ENCODE peak calls at places on chromosomes 3 and 15, in ten cellular contexts. Z, T, E, A, W, B, P, R, O and N are unnamed samples. For H3K4me1, the result is how much of the 10 kb centered on the place peaks cover.

GRCh38 chr3:196207159-196207832 is 3.9 kb downstream of the ZDHHC19 start:
- DNase-seq in T (no peak), B (no peak), P (no peak), Z (peak), A (peak), R (no peak), O (no peak), W (no peak), E (no peak), N (no peak)

GRCh38 chr3:142808103-142808917 is 80.6 kb downstream of the PCOLCE2 start:
- DNase-seq in A (no peak), Z (no peak), W (peak), B (no peak), R (peak), E (no peak), T (no peak), P (no peak), O (no peak), N (no peak)

GRCh38 chr3:15044311-15044710 is 20.8 kb downstream of the MRPS25 start:
- DNase-seq in A (no peak), E (no peak), T (no peak), O (no peak), W (no peak), P (no peak), Z (no peak), B (no peak), R (no peak), N (no peak)

GRCh38 chr15:50210462-50211264 is 28.7 kb downstream of the SLC27A2 start:
- DNase-seq in B (peak), Z (no peak), P (no peak), E (no peak), W (no peak), T (peak), O (peak), A (peak), R (no peak), N (no peak)

GRCh38 chr3:172040976-172041963 is 1.9 kb downstream of the FNDC3B start:
- DNase-seq in A (peak), W (peak), Z (no peak), T (peak), R (peak), B (peak), E (no peak), O (peak), P (no peak), N (no peak)

GRCh38 chr3:114496874-114497273 is 203.0 kb downstream of the TIGIT start:
- DNase-seq in W (peak), P (no peak), O (peak), T (no peak), R (peak), Z (no peak), E (no peak), A (no peak), B (no peak), N (no peak)

GRCh38 chr15:39969871-39970270 is 36.0 kb downstream of the EIF2AK4 start:
- DNase-seq in P (no peak), Z (no peak), E (no peak), A (no peak), R (peak), T (peak), W (peak), O (peak), B (peak), N (peak)

GRCh38 chr3:119637679-119638525 is 22.5 kb downstream of the POPDC2 start:
- DNase-seq in Z (no peak), T (no peak), B (no peak), O (no peak), P (no peak), W (peak), A (no peak), R (peak), E (no peak), N (no peak)

GRCh38 chr3:164023480-164023879 is 1054.8 kb downstream of the SI start:
- DNase-seq in A (no peak), W (no peak), P (no peak), B (no peak), O (no peak), Z (no peak), R (no peak), T (no peak), E (no peak), N (no peak)

GRCh38 chr3:4580346-4581019 is 87.3 kb downstream of the ITPR1 start:
- DNase-seq in B (no peak), A (no peak), R (no peak), E (peak), T (no peak), Z (no peak), W (no peak), O (no peak), P (no peak), N (no peak)

GRCh38 chr3:190593075-190593474 is 79.2 kb downstream of the IL1RAP start:
- DNase-seq in Z (no peak), O (no peak), T (no peak), R (no peak), P (no peak), A (no peak), E (no peak), W (no peak), B (no peak), N (no peak)

GRCh38 chr15:40313531-40314398 is 6.0 kb upstream of the PLCB2 start:
- DNase-seq in A (no peak), P (no peak), R (no peak), O (peak), Z (no peak), T (peak), W (peak), E (no peak), B (peak), N (peak)

GRCh38 chr15:42152196-42152920 is 4.1 kb downstream of the PLA2G4F start:
- DNase-seq in E (no peak), A (no peak), P (no peak), O (no peak), W (peak), B (peak), R (no peak), T (peak), Z (no peak), N (peak)

GRCh38 chr3:42652611-42653302 is 740 bp upstream of the ZBTB47 start:
- DNase-seq in W (peak), O (peak), P (no peak), B (peak), T (peak), R (peak), Z (no peak), A (no peak), E (peak), N (peak)

GRCh38 chr3:194485876-194486539 is 794 bp downstream of the ATP13A3 start:
- DNase-seq in A (peak), R (no peak), E (no peak), P (peak), O (peak), Z (peak), B (peak), T (peak), W (peak), N (no peak)

GRCh38 chr3:101143002-101143401 is 149.8 kb upstream of the ABI3BP start:
- DNase-seq in W (no peak), R (no peak), T (no peak), A (no peak), B (no peak), E (no peak), Z (no peak), P (no peak), O (no peak), N (no peak)

GRCh38 chr15:64466408-64467116 is 6.2 kb downstream of the ZNF609 start:
- DNase-seq in O (no peak), R (no peak), A (peak), W (no peak), B (no peak), Z (no peak), E (no peak), P (no peak), T (no peak), N (no peak)

GRCh38 chr15:64460737-64461576 is 579 bp downstream of the ZNF609 start:
- DNase-seq in W (peak), T (peak), E (peak), Z (no peak), A (peak), B (no peak), P (peak), O (peak), R (peak), N (peak)

GRCh38 chr15:64461577-64462162 is 1.3 kb downstream of the ZNF609 start:
- DNase-seq in T (peak), O (peak), B (peak), R (peak), P (peak), Z (no peak), A (peak), W (peak), E (peak), N (peak)

GRCh38 chr15:64462492-64462891 is 2.1 kb downstream of the ZNF609 start:
- DNase-seq in W (no peak), B (no peak), E (no peak), P (no peak), A (no peak), Z (no peak), O (no peak), T (no peak), R (no peak), N (no peak)

DNA sequence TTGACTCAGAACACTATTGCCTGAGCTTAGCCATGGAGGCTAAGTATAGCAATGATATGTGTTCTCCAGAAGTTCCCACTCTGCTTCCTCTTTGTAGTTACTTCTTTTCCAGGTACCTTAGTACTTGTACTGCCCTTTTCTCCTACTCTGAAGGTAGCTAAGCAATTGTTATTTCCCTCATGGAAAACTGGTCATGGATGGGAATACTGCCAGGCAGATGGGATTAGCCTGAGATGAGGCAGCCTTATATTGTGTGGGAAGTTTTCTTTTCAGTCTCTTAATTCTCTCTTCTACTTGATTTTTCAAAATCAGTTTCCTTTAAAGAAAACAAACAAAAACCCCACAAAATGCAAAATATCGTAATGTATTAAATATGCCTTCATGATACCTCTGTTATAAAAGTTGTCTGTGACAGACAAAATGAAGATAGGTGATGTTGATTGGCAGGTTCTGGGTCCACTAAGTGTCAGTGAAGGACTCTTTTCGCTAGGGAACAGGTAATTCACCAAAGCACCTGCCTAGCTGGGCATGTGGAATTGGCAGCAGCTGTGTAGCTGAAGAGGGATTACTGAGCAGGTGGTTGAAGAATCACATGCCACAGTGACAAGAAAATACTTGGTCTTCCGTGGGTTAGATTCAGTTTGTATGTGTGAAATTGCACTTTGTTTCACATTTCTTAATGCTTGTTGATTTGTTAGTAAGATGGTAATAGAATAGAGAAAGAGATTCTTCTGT is 4.1 kb downstream of the ZNF609 start:
- DNase-seq in T (no peak), R (peak), P (no peak), O (peak), Z (no peak), W (peak), B (no peak), A (no peak), E (no peak), N (peak)
- H3K4me1 ChIP-seq in T (under half), R (under half), P (half or more), O (under half), Z (under half), W (under half), B (half or more), A (half or more), E (under half), N (under half)

GRCh38 chr3:112352720-112353119 is 19.8 kb downstream of the CD200 start:
- DNase-seq in B (no peak), E (no peak), A (no peak), P (no peak), O (no peak), R (no peak), T (no peak), Z (no peak), W (no peak), N (no peak)

GRCh38 chr3:112351823-112352222 is 18.9 kb downstream of the CD200 start:
- DNase-seq in A (no peak), B (no peak), Z (no peak), W (no peak), P (no peak), R (no peak), E (no peak), T (no peak), O (no peak), N (no peak)

GRCh38 chr3:112350181-112350825 is 17.3 kb downstream of the CD200 start:
- DNase-seq in R (no peak), A (no peak), P (no peak), T (no peak), B (no peak), O (no peak), E (no peak), Z (no peak), W (no peak), N (no peak)

GRCh38 chr3:112349557-112349956 is 16.6 kb downstream of the CD200 start:
- DNase-seq in Z (no peak), A (no peak), W (no peak), P (no peak), R (no peak), O (no peak), T (no peak), E (no peak), B (no peak), N (no peak)

GRCh38 chr3:112351036-112351435 is 18.1 kb downstream of the CD200 start:
- DNase-seq in T (no peak), E (no peak), P (no peak), A (peak), B (no peak), O (no peak), W (no peak), Z (no peak), R (no peak), N (no peak)
- H3K4me1 ChIP-seq in T (under half), E (under half), P (under half), A (half or more), B (under half), O (under half), W (under half), Z (under half), R (under half), N (under half)

GRCh38 chr3:23389089-23389488 is 186.0 kb downstream of the UBE2E2 start:
- DNase-seq in Z (no peak), R (no peak), O (peak), A (no peak), P (no peak), T (peak), E (peak), B (no peak), W (no peak), N (no peak)
- H3K4me1 ChIP-seq in Z (under half), R (under half), O (under half), A (under half), P (under half), T (under half), E (under half), B (under half), W (under half), N (under half)

DNA sequence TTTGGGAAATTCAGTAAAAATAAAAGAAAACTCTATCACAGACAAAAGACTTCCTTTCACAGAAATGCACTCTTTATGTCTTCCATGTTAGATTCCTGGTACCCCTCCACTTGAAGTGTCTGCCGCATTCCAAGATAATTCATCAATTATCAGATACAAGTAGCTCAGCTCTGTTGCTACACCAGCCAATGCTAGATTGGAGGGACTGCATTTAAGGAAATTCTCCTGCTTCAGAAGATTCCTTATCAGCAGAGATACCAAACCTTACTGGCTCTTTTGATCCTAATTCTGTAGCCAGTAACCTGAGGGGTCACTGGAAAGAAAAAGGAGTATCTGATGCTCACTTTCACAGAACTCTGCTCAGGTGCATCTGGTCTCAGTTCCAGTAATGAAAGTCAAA is 63.9 kb downstream of the TM4SF4 start:
- DNase-seq in R (no peak), Z (no peak), B (no peak), P (no peak), O (no peak), E (no peak), T (no peak), W (no peak), A (no peak), N (no peak)
- H3K4me1 ChIP-seq in R (half or more), Z (under half), B (half or more), P (under half), O (under half), E (under half), T (under half), W (half or more), A (under half), N (under half)

GRCh38 chr15:26631894-26632293 is 141.0 kb downstream of the GABRB3 start:
- DNase-seq in B (no peak), W (no peak), T (no peak), O (no peak), Z (no peak), E (no peak), A (peak), R (no peak), P (no peak), N (no peak)

GRCh38 chr15:26632500-26632899 is 140.4 kb downstream of the GABRB3 start:
- DNase-seq in T (no peak), W (no peak), B (peak), Z (no peak), O (no peak), R (no peak), P (no peak), A (no peak), E (no peak), N (no peak)

GRCh38 chr15:26628071-26628470 is 144.8 kb downstream of the GABRB3 start:
- DNase-seq in B (no peak), E (no peak), A (no peak), O (no peak), Z (no peak), T (no peak), R (no peak), P (no peak), W (no peak), N (no peak)

GRCh38 chr15:26628879-26629529 is 143.9 kb downstream of the GABRB3 start:
- DNase-seq in O (peak), P (no peak), A (peak), Z (peak), R (peak), W (no peak), E (peak), B (peak), T (peak), N (peak)

GRCh38 chr15:26630857-26631256 is 142.0 kb downstream of the GABRB3 start:
- DNase-seq in R (no peak), O (no peak), B (no peak), A (no peak), P (no peak), T (no peak), W (no peak), E (no peak), Z (no peak), N (no peak)
- H3K4me1 ChIP-seq in R (under half), O (under half), B (under half), A (under half), P (under half), T (under half), W (under half), E (under half), Z (under half), N (under half)

GRCh38 chr15:47817825-47818681 is 100.7 kb downstream of the SEMA6D start:
- DNase-seq in A (peak), R (no peak), O (no peak), T (no peak), Z (no peak), P (no peak), E (peak), W (no peak), B (no peak), N (no peak)

GRCh38 chr15:47811160-47811559 is 93.9 kb downstream of the SEMA6D start:
- DNase-seq in B (no peak), T (no peak), P (no peak), Z (no peak), R (no peak), W (no peak), O (no peak), A (no peak), E (no peak), N (no peak)

GRCh38 chr15:47819158-47819557 is 101.9 kb downstream of the SEMA6D start:
- DNase-seq in W (no peak), B (no peak), Z (no peak), A (no peak), O (no peak), T (no peak), P (no peak), R (no peak), E (no peak), N (no peak)

GRCh38 chr15:47812436-47813109 is 95.3 kb downstream of the SEMA6D start:
- DNase-seq in T (no peak), B (no peak), R (peak), P (no peak), E (no peak), O (no peak), W (peak), A (no peak), Z (no peak), N (no peak)

DNA sequence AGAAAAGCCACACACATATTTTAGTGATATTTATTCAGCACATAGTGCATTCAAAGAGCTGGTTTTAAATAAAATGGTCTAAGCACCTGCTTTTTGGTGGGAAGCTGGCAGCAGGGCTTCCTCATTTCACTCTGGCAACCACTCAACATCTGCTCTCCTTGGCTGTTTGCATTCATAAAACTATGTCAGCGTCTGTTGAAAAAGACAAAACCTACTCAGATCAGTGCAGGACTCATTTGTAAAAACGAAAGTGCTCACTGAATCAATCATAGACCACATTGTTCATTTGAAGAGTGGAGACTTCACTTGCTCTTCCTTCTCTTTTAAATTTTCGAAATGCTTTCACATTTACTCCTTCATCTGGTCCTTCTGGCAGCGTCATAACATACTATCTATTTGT is 96.7 kb downstream of the SEMA6D start:
- DNase-seq in A (no peak), P (no peak), E (no peak), O (no peak), W (no peak), T (no peak), R (no peak), Z (no peak), B (no peak), N (no peak)
- H3K4me1 ChIP-seq in A (under half), P (under half), E (under half), O (under half), W (under half), T (under half), R (under half), Z (under half), B (under half), N (under half)

GRCh38 chr15:29883126-29883525 is 60.9 kb upstream of the TJP1 start:
- DNase-seq in A (peak), T (no peak), W (no peak), Z (no peak), R (peak), B (no peak), P (no peak), O (no peak), E (peak), N (no peak)
- H3K4me1 ChIP-seq in A (under half), T (under half), W (under half), Z (under half), R (under half), B (under half), P (under half), O (under half), E (under half), N (under half)

DNA sequence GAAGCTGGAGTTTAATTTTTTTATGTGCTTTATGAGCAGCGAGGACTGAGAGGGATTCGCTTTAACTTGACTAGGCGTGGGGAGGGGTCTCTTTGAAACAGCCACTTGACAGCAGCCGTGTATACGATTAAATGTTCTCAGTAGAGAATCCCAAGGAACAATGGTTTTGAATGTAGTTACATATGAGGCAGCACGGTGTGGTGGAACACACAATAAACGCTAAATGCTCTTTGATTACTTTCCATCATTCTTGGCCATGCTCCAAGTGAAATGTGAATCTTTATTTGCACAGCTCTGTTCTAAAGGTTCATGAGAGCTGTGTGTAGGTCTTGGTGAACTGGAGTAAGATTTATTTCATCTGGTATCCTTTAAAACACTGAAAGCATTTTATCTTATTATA is 251.4 kb upstream of the TGFBR2 start:
- DNase-seq in T (no peak), Z (no peak), R (no peak), P (no peak), E (no peak), O (peak), A (no peak), W (no peak), B (no peak), N (no peak)
- H3K4me1 ChIP-seq in T (under half), Z (half or more), R (under half), P (half or more), E (under half), O (under half), A (under half), W (under half), B (under half), N (under half)

GRCh38 chr3:58015524-58015915 is 7.3 kb downstream of the FLNB start:
- DNase-seq in W (no peak), P (no peak), B (no peak), A (no peak), E (no peak), Z (no peak), R (no peak), T (no peak), O (no peak), N (no peak)
- H3K4me1 ChIP-seq in W (half or more), P (under half), B (half or more), A (under half), E (under half), Z (under half), R (under half), T (under half), O (under half), N (under half)